ENCODE peak calls at places on chromosome 6, in six cellular contexts. C, Y, D, R, J and G are unnamed samples. For H3K4me1, the result is how much of the 10 kb centered on the place peaks cover.

GRCh38 chr6:124131259-124131658 is 327.6 kb downstream of the NKAIN2 start:
- DNase-seq in C (no peak), Y (no peak), D (peak), R (no peak), J (no peak), G (no peak)

GRCh38 chr6:33692078-33692759 is 19.3 kb downstream of the UQCC2 start:
- DNase-seq in C (no peak), Y (no peak), D (peak), R (no peak), J (peak), G (peak)

GRCh38 chr6:35215665-35216411 is 2.1 kb downstream of the SCUBE3 start:
- DNase-seq in C (no peak), Y (no peak), D (no peak), R (no peak), J (no peak), G (no peak)

GRCh38 chr6:13027200-13027599 is 301.1 kb downstream of the TBC1D7 start:
- DNase-seq in C (no peak), Y (no peak), D (no peak), R (no peak), J (no peak), G (no peak)

GRCh38 chr6:144778773-144779531 is 493.8 kb downstream of the UTRN start:
- DNase-seq in C (no peak), Y (no peak), D (no peak), R (no peak), J (no peak), G (no peak)

GRCh38 chr6:39995633-39996032 is 61.4 kb upstream of the MOCS1 start:
- DNase-seq in C (no peak), Y (no peak), D (no peak), R (no peak), J (no peak), G (no peak)

GRCh38 chr6:29647927-29648642 is 8.8 kb upstream of the MOG start:
- DNase-seq in C (no peak), Y (no peak), D (peak), R (peak), J (no peak), G (no peak)

GRCh38 chr6:89436226-89436625 is 3.3 kb downstream of the ANKRD6 start:
- DNase-seq in C (no peak), Y (peak), D (no peak), R (no peak), J (no peak), G (no peak)

GRCh38 chr6:1868561-1869261 is 259.0 kb downstream of the FOXC1 start:
- DNase-seq in C (no peak), Y (no peak), D (no peak), R (no peak), J (no peak), G (no peak)

GRCh38 chr6:23218751-23219150 is 649.4 kb downstream of the HDGFL1 start:
- DNase-seq in C (no peak), Y (no peak), D (no peak), R (no peak), J (no peak), G (no peak)

GRCh38 chr6:33450434-33450833 is 3.9 kb upstream of the ZBTB9 start:
- DNase-seq in C (peak), Y (no peak), D (no peak), R (no peak), J (no peak), G (no peak)

GRCh38 chr6:68710496-68710895 is 75.4 kb downstream of the ADGRB3 start:
- DNase-seq in C (no peak), Y (no peak), D (no peak), R (no peak), J (no peak), G (no peak)

GRCh38 chr6:68710916-68711315 is 75.8 kb downstream of the ADGRB3 start:
- DNase-seq in C (no peak), Y (no peak), D (no peak), R (no peak), J (no peak), G (no peak)

GRCh38 chr6:68711386-68712000 is 76.4 kb downstream of the ADGRB3 start:
- DNase-seq in C (no peak), Y (no peak), D (no peak), R (no peak), J (no peak), G (no peak)

GRCh38 chr6:68709882-68710281 is 74.8 kb downstream of the ADGRB3 start:
- DNase-seq in C (no peak), Y (no peak), D (no peak), R (no peak), J (no peak), G (no peak)

GRCh38 chr6:68709091-68709490 is 74.0 kb downstream of the ADGRB3 start:
- DNase-seq in C (no peak), Y (no peak), D (no peak), R (no peak), J (no peak), G (no peak)
- H3K27ac ChIP-seq in C (no peak), Y (no peak), D (no peak), R (no peak), J (no peak), G (no peak)

DNA sequence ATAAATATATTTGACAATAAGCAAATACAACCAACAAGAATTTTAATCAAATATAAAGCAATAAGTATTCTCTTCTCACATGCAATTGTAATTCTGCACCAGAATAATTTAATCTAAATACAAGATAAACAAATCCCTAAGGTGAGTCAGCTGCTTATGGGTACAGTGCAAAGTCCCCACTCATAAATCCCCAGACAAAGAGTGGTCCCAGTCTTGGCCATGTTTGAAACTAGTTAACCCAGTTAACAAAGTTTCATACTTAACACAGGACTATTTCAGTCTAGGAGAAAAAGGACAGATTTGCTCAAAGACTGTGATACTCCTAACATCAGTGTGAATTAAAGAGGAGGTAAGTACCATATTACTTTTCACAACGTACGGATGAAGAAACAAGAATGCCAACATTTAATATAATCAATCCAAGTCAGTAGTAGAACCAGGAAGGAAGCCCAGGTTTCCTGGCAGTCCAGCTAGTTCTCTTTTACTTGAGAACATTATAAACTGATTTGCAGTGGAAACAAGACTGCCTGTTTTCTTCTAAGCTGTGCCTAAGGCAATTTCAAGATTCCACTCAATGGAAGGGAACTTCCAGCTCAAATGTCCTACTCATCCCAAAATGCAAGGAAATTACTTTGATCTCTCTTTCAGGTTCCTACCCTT is 10.4 kb downstream of the SAMD3 start:
- DNase-seq in C (no peak), Y (no peak), D (no peak), R (no peak), J (no peak), G (no peak)
- H3K4me1 ChIP-seq in C (under half), Y (under half), D (under half), R (under half), J (under half), G (under half)

DNA sequence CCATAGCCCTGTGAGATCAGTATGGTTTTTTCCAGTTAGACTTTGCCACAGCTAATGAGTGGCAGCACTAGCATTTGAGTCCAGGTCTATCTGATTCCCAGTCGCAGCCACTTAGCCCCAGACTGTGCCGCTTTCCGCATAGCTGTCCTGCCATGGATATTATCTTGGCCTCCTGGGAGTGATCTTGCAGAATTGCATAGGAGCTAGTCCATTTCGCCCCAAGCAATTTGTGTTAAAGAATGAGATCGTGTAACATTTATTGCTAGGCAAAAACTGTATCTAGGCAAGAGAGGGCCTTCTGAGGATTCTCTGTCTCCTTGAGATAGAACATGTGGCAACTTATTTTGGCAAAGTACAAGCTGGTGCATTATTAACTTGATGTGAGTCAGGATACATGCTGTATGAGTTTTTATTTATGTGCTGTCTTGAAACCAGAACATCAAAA is 74.2 kb downstream of the EZR start:
- DNase-seq in C (no peak), Y (no peak), D (no peak), R (no peak), J (no peak), G (no peak)
- TF ChIP-seq CTCF in C (no peak), Y (no peak), D (no peak), R (no peak), J (no peak), G (no peak)

GRCh38 chr6:15544321-15544900 is 118.4 kb downstream of the DTNBP1 start:
- DNase-seq in C (no peak), Y (no peak), D (no peak), R (no peak), J (no peak), G (no peak)

GRCh38 chr6:15549371-15549770 is 113.5 kb downstream of the DTNBP1 start:
- DNase-seq in C (no peak), Y (no peak), D (no peak), R (no peak), J (no peak), G (no peak)

GRCh38 chr6:15550724-15551123 is 112.1 kb downstream of the DTNBP1 start:
- DNase-seq in C (no peak), Y (no peak), D (no peak), R (no peak), J (no peak), G (no peak)

GRCh38 chr6:15546591-15546990 is 116.2 kb downstream of the DTNBP1 start:
- DNase-seq in C (no peak), Y (no peak), D (no peak), R (no peak), J (no peak), G (no peak)

DNA sequence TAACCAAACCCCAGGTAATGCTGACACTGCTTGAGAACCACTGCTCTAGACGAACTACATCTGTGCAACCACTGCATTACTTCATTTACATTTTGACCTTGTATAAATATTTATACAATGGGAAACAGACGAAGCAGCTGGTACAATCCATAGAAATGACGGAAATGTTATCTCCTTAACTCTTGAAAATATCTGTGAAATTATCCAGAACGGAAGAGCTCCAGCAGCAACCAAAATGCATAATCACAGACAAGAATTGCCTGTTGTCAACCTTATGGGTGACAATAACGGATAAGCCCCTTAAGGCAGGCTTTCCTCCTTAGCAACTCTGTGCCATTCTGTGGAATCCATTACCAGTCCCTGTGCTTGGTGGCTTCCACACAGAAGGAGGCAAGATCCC is 115.4 kb downstream of the DTNBP1 start:
- DNase-seq in C (no peak), Y (no peak), D (no peak), R (no peak), J (no peak), G (no peak)
- H3K27ac ChIP-seq in C (no peak), Y (no peak), D (no peak), R (no peak), J (no peak), G (no peak)

GRCh38 chr6:150694889-150695288 is 95.2 kb downstream of the PLEKHG1 start:
- DNase-seq in C (no peak), Y (no peak), D (no peak), R (no peak), J (no peak), G (no peak)

GRCh38 chr6:150690681-150691080 is 91.0 kb downstream of the PLEKHG1 start:
- DNase-seq in C (no peak), Y (no peak), D (no peak), R (no peak), J (no peak), G (no peak)

GRCh38 chr6:150693404-150693803 is 93.7 kb downstream of the PLEKHG1 start:
- DNase-seq in C (no peak), Y (no peak), D (no peak), R (no peak), J (no peak), G (no peak)

GRCh38 chr6:150691463-150691862 is 91.8 kb downstream of the PLEKHG1 start:
- DNase-seq in C (no peak), Y (no peak), D (no peak), R (no peak), J (no peak), G (no peak)

DNA sequence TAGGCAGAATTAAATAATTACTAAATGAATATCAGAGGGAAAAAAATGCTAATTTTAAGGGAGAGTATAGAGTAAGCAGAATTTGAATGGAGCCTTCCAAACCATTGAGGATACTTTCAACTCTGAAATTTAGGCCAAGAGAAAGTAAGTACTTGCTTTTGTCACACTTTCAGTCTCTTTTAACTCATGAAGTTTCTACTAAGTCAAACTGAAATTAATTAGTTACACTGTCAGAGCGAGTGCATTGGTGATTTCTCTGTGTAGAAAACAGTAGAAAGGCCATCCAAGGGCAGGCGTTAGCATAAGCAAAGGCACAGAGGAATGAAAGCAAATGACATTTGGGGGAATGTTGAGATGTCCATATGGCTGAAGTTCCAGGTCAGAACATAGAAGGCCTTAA is 92.9 kb downstream of the PLEKHG1 start:
- DNase-seq in C (no peak), Y (no peak), D (no peak), R (no peak), J (no peak), G (no peak)
- H3K4me1 ChIP-seq in C (under half), Y (under half), D (under half), R (under half), J (under half), G (under half)

DNA sequence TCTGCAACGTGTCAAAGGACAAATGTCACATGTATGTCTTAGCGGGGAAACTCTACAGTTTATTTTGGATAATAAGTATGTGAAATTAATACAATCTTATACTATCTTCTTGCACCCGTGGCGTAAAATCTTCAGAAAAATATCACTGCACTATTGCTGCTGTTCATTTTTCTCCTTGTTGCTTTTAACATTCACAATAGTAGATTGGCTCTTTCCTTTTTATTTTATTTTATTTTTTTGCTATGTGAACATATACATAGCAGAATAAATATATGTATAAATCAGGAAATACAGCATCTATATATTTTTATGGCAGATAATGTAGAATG is 15.4 kb downstream of the GPR31 start:
- DNase-seq in C (no peak), Y (no peak), D (no peak), R (no peak), J (no peak), G (no peak)
- TF ChIP-seq CTCF in C (no peak), Y (no peak), D (peak), R (no peak), J (no peak), G (no peak)

DNA sequence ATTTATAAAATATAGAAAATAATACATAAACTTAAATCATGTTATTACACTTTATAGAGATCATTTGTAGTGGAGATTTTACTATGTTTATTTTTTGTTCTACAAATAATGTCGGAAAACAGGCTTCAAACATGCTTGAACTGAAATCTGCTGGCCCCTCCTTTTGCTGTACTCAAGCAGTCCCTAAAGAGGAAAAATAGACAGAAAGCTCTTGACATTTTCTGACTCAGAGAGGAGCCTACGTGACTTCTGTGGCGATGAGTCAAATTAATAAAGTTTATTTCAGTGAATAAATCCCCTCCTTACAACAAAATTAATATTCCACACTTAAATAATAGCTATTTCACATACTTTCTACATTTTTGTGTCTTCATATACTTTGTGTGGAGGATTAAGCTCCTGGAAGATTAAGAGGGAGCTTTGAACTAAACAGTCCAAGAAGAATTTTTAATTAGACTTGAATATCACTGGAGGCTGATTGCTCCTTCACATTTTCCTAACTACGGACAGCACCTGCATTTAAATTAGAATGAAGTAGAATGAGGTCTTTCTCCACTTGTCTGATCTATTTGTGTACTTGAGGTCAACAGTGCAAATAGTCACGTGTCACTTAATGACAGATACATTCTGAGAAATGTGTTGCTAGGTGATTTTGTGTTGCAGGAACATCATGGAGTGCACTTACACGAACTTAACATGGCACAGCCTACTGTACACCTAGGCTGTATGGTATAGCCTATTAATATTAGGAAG is 1.7 kb upstream of the TREM1 start:
- DNase-seq in C (no peak), Y (no peak), D (no peak), R (no peak), J (no peak), G (no peak)
- H3K27ac ChIP-seq in C (no peak), Y (no peak), D (no peak), R (no peak), J (no peak), G (no peak)

DNA sequence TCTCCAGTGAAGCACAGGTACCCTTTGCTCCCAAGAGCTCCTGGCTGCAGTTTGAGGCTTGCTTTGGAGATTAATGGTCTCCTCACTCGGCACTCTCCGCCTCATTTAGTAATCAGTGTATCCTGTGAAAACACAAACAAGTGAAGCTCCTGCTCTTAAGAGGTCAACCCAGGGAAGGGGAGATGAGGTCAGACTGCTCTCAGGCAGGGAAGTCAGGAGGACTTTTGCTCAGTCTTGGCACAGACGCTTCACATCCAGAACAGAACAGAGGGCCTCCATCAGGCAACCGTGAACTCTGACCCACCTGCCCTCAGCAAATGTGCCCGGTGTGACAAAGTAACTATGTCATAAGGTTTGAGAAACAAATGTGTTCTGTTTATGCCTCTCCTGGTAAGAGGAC is 428.8 kb upstream of the JARID2 start:
- DNase-seq in C (no peak), Y (no peak), D (no peak), R (no peak), J (no peak), G (no peak)
- H3K4me1 ChIP-seq in C (under half), Y (under half), D (under half), R (under half), J (under half), G (under half)

GRCh38 chr6:79234150-79235022 is at the start of gene HMGN3:
- DNase-seq in C (peak), Y (peak), D (peak), R (peak), J (peak), G (peak)

GRCh38 chr6:79231101-79231500 is 3.4 kb downstream of the HMGN3 start:
- DNase-seq in C (no peak), Y (no peak), D (no peak), R (no peak), J (no peak), G (no peak)

GRCh38 chr6:79230149-79230548 is 4.3 kb downstream of the HMGN3 start:
- DNase-seq in C (no peak), Y (no peak), D (no peak), R (no peak), J (no peak), G (no peak)

GRCh38 chr6:79232696-79233462 is 1.6 kb downstream of the HMGN3 start:
- DNase-seq in C (no peak), Y (no peak), D (no peak), R (no peak), J (no peak), G (no peak)

DNA sequence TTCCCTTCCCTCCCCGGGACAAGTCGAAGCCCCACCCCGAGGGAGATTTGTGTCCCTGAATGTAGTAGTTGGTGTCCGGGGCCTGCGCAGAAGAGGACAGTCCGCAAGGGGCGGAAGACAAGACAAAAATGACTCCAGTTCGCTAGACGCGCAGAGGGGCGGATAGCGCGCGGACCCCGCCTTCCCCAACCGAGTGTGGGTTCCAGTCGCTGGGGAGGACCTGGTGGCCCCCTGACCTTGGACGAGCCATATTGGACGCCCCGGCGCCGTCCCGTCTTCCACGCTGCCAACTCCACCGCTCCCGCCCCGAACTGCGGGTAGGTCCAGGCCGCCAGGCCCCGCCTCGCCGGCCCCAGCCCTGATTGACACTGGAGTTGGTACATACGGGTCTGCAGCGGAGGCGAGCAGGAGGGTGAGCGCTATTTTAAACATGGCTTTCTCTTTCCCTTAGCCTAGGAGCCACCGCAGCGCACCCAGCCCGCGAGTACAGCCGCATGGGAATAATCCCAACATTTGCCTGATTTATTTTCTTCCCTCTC is 802 bp downstream of the HMGN3 start:
- DNase-seq in C (peak), Y (peak), D (peak), R (peak), J (peak), G (peak)
- TF ChIP-seq CTCF in C (peak), Y (no peak), D (peak), R (no peak), J (no peak), G (peak)